ENCODE peak calls at places on chromosomes 6 and 20, in five cellular contexts. D is HCT116, B is lower leg skin, Y is A549, A is uterus. I is an unnamed sample.

GRCh38 chr20:63252157-63252780 is 2.0 kb downstream of the NKAIN4 start:
- DNase-seq in Y (no peak), B (no peak), A (no peak), D (no peak), I (no peak)

GRCh38 chr6:152296648-152297376 is 340.4 kb downstream of the SYNE1 start:
- DNase-seq in A (no peak), Y (no peak), D (no peak), B (no peak), I (no peak)

GRCh38 chr6:143823463-143824006 is 19.6 kb upstream of the LTV1 start:
- DNase-seq in A (no peak), B (no peak), D (no peak), Y (no peak), I (no peak)

GRCh38 chr20:1817577-1818211 is 77.5 kb upstream of the SIRPA start:
- DNase-seq in Y (no peak), D (no peak), B (peak), A (no peak), I (no peak)

GRCh38 chr6:39625209-39625608 is 100.0 kb downstream of the KIF6 start:
- DNase-seq in D (no peak), A (no peak), Y (no peak), B (no peak), I (no peak)

GRCh38 chr6:25232478-25232877 is 46.7 kb upstream of the CARMIL1 start:
- DNase-seq in A (no peak), D (no peak), B (peak), Y (no peak), I (no peak)

GRCh38 chr6:130190701-130191375 is 31.9 kb downstream of the SAMD3 start:
- DNase-seq in D (no peak), A (no peak), B (no peak), Y (no peak), I (no peak)

GRCh38 chr20:42112161-42112560 is 494.0 kb upstream of the CHD6 start:
- DNase-seq in Y (no peak), A (no peak), B (no peak), D (no peak), I (no peak)

GRCh38 chr6:109166643-109167042 is 71.3 kb downstream of the CEP57L1 start:
- DNase-seq in A (no peak), D (no peak), B (no peak), Y (no peak), I (peak)

GRCh38 chr20:8018928-8019177 is 708 bp downstream of the TMX4 start:
- DNase-seq in B (no peak), Y (no peak), A (peak), D (no peak), I (no peak)

GRCh38 chr6:148905111-148905870 is 158.5 kb downstream of the UST start:
- DNase-seq in D (no peak), A (no peak), B (no peak), Y (no peak), I (no peak)

GRCh38 chr6:46983007-46983411 is 59.1 kb downstream of the ADGRF1 start:
- DNase-seq in Y (peak), D (no peak), B (no peak), A (no peak), I (no peak)

GRCh38 chr6:1387632-1388031 is 1.7 kb upstream of the FOXF2 start:
- DNase-seq in Y (no peak), B (no peak), A (no peak), D (no peak), I (no peak)

GRCh38 chr20:51938557-51939324 is 136.4 kb upstream of the SALL4 start:
- DNase-seq in B (no peak), A (no peak), D (no peak), Y (no peak), I (no peak)

GRCh38 chr6:111715321-111715720 is 109.6 kb upstream of the TRAF3IP2 start:
- DNase-seq in B (peak), A (no peak), D (no peak), Y (no peak), I (no peak)

GRCh38 chr20:4195499-4195898 is 180.1 kb upstream of the RNF24 start:
- DNase-seq in A (no peak), Y (peak), B (no peak), D (no peak), I (peak)

GRCh38 chr6:52617087-52617486 is 40.2 kb upstream of the TRAM2 start:
- DNase-seq in B (no peak), Y (no peak), D (no peak), A (no peak), I (no peak)

GRCh38 chr20:35398660-35399144 is 13.1 kb downstream of the UQCC1 start:
- DNase-seq in D (no peak), B (no peak), Y (no peak), A (no peak), I (no peak)

GRCh38 chr6:33914519-33915120 is 110.8 kb upstream of the MLN start:
- DNase-seq in B (no peak), Y (no peak), A (no peak), D (no peak), I (no peak)

GRCh38 chr20:37758332-37758731 is 64.5 kb downstream of the CTNNBL1 start:
- DNase-seq in Y (peak), B (no peak), D (no peak), A (no peak), I (peak)

GRCh38 chr20:61288331-61288784 is 36.3 kb downstream of the CDH4 start:
- DNase-seq in B (no peak), D (no peak), Y (no peak), A (no peak), I (no peak)

GRCh38 chr20:9572690-9573089 is 58.3 kb downstream of the LAMP5 start:
- DNase-seq in B (no peak), Y (no peak), D (no peak), A (no peak), I (no peak)

GRCh38 chr6:139131736-139132285 is 3.1 kb upstream of the HECA start:
- DNase-seq in Y (no peak), B (no peak), A (no peak), D (no peak), I (no peak)

GRCh38 chr6:112109267-112109666 is 21.9 kb downstream of the FAM229B start:
- DNase-seq in A (no peak), Y (no peak), B (no peak), D (no peak), I (no peak)

GRCh38 chr20:44683263-44684046 is 31.7 kb upstream of the CCN5 start:
- DNase-seq in A (no peak), D (peak), B (no peak), Y (peak), I (no peak)

GRCh38 chr6:135087803-135088202 is 33.2 kb upstream of the HBS1L start:
- DNase-seq in D (no peak), Y (no peak), B (no peak), A (no peak), I (no peak)

GRCh38 chr20:52874241-52874640 is 97.9 kb upstream of the TSHZ2 start:
- DNase-seq in A (no peak), D (no peak), Y (no peak), B (no peak), I (no peak)

GRCh38 chr6:40710626-40711354 is 123.6 kb upstream of the LRFN2 start:
- DNase-seq in D (no peak), A (no peak), Y (no peak), B (no peak), I (peak)

GRCh38 chr20:4071177-4071723 is 55.9 kb upstream of the RNF24 start:
- DNase-seq in Y (no peak), D (no peak), B (no peak), A (no peak), I (no peak)

GRCh38 chr6:127342296-127342945 is 988 bp downstream of the ECHDC1 start:
- DNase-seq in Y (peak), D (no peak), A (no peak), B (no peak), I (no peak)

GRCh38 chr6:46221221-46221793 is 50.5 kb upstream of the ENPP5 start:
- DNase-seq in A (no peak), D (peak), Y (peak), B (no peak), I (peak)

GRCh38 chr20:23094927-23095326 is 8.8 kb upstream of the CD93 start:
- DNase-seq in A (no peak), Y (no peak), D (no peak), B (no peak), I (no peak)

GRCh38 chr6:143055213-143055612 is 5.5 kb upstream of the AIG1 start:
- DNase-seq in Y (no peak), A (no peak), B (no peak), D (no peak), I (no peak)

GRCh38 chr6:146281963-146282362 is 253.1 kb downstream of the GRM1 start:
- DNase-seq in Y (no peak), D (no peak), A (no peak), B (no peak), I (no peak)

GRCh38 chr20:35952480-35953410 is 1.6 kb downstream of the SCAND1 start:
- DNase-seq in Y (peak), A (no peak), B (peak), D (no peak), I (peak)

GRCh38 chr6:137309078-137309762 is 90.0 kb upstream of the IFNGR1 start:
- DNase-seq in D (peak), B (peak), A (peak), Y (peak), I (peak)

GRCh38 chr6:33710296-33711121 is 991 bp downstream of the UQCC2 start:
- DNase-seq in A (no peak), Y (no peak), D (no peak), B (no peak), I (peak)

GRCh38 chr20:52071136-52071535 is 120.4 kb downstream of the ZFP64 start:
- DNase-seq in A (no peak), Y (no peak), D (no peak), B (no peak), I (no peak)

GRCh38 chr6:31114970-31115849 is 610 bp downstream of the PSORS1C1 start:
- DNase-seq in A (peak), Y (peak), D (peak), B (no peak), I (no peak)
- TF ChIP-seq POLR2A in A (no peak), Y (no peak), D (no peak), B (no peak), I (no peak)

GRCh38 chr6:169701953-169702639 is at the start of the genes C6orf120 and WDR27:
- DNase-seq in Y (peak), A (peak), D (peak), B (peak), I (peak)
- TF ChIP-seq POLR2A in Y (peak), A (peak), D (peak), B (peak), I (peak)

GRCh38 chr20:50541606-50542041 is 31.4 kb downstream of the PTPN1 start:
- DNase-seq in A (no peak), Y (no peak), B (no peak), D (peak), I (no peak)

GRCh38 chr20:50543326-50543725 is 33.1 kb downstream of the PTPN1 start:
- DNase-seq in A (no peak), B (no peak), D (no peak), Y (no peak), I (no peak)

GRCh38 chr20:50537546-50538201 is 27.5 kb downstream of the PTPN1 start:
- DNase-seq in Y (no peak), B (no peak), A (no peak), D (no peak), I (no peak)

GRCh38 chr20:50538276-50538675 is 28.1 kb downstream of the PTPN1 start:
- DNase-seq in D (no peak), B (no peak), Y (no peak), A (no peak), I (no peak)

GRCh38 chr20:50540620-50541605 is 30.7 kb downstream of the PTPN1 start:
- DNase-seq in Y (peak), A (no peak), D (peak), B (no peak), I (no peak)
- TF ChIP-seq POLR2A in Y (no peak), A (no peak), D (no peak), B (no peak), I (no peak)

DNA sequence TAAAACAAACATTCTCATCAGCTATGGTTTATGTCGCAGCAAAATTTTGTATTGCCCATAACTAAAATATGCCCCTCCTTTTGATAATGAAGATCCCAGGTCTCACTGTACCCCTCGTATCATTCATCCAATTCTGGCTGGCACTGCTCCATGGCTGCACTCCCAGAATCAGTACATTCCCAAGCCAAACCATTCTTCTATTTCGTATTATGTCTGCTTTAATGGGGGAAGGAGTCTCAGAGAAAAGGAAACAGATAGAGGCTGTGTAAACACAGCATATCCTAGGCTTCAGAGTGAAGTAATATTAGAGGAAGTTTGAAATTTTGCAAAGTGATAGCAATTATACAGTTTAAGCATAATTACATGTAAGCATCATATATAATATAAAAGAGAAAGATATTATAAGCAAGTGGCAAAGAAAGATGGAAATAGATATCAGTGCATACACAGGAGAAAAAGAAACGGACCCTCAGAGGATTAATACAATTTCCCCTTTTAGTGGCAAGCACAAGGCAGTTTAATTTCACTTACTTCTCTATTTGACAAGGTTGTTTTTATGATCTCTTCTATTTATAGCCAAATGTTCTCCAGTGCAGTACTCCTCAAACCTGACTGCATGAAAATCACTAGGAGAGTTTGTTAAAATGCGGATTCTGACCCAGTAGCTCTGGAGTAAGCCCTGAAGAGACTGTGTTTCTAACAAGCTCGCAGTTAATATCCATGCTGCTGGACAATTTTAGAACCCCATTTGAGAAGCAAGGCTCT is 56.5 kb upstream of the TENT5A start:
- DNase-seq in Y (no peak), D (no peak), A (no peak), B (no peak), I (no peak)
- TF ChIP-seq POLR2A in Y (no peak), D (no peak), A (no peak), B (no peak), I (no peak)

GRCh38 chr20:25048519-25048952 is 9.4 kb downstream of the ACSS1 start:
- DNase-seq in B (peak), A (peak), Y (no peak), D (no peak), I (no peak)
- TF ChIP-seq POLR2A in B (no peak), A (no peak), Y (no peak), D (no peak), I (no peak)

GRCh38 chr6:43703512-43704429 is 16.2 kb upstream of the MRPS18A start:
- DNase-seq in B (no peak), Y (no peak), D (no peak), A (no peak), I (no peak)

GRCh38 chr6:43702147-43702521 is 14.5 kb upstream of the MRPS18A start:
- DNase-seq in D (no peak), A (no peak), B (no peak), Y (no peak), I (no peak)

GRCh38 chr6:43699564-43700186 is 12.1 kb upstream of the MRPS18A start:
- DNase-seq in B (no peak), Y (peak), A (no peak), D (no peak), I (no peak)

GRCh38 chr6:43705996-43706395 is 18.4 kb upstream of the MRPS18A start:
- DNase-seq in B (no peak), Y (no peak), D (no peak), A (no peak), I (no peak)

GRCh38 chr6:43702522-43703440 is 15.2 kb upstream of the MRPS18A start:
- DNase-seq in B (peak), Y (peak), D (peak), A (peak), I (peak)
- TF ChIP-seq POLR2A in B (no peak), Y (no peak), D (peak), A (no peak), I (peak)